ENCODE peak calls at places on chromosome 21, in ten cellular contexts. Z, E, W, P, K, V, I, H, J and T are unnamed samples.

GRCh38 chr21:38297193-38297592 is 40.4 kb downstream of the KCNJ15 start:
- DNase-seq in H (no peak), K (no peak), J (peak; percentile 58), I (peak; percentile 43), Z (no peak), E (no peak), V (no peak), W (no peak), P (no peak), T (no peak)

GRCh38 chr21:26769613-26770188 is 75.5 kb downstream of the ADAMTS1 start:
- DNase-seq in H (no peak), E (peak; percentile 23), V (no peak), I (peak; percentile 42), Z (no peak), J (peak; percentile 84), P (no peak), W (no peak), K (no peak), T (no peak)

GRCh38 chr21:17688912-17689874 is 76.5 kb upstream of the BTG3 start:
- DNase-seq in H (peak; percentile 85), K (peak; percentile 8), Z (peak; percentile 35), W (no peak), V (peak; percentile 15), E (peak; percentile 88), J (no peak), I (peak; percentile 68), P (no peak), T (peak; percentile 81)

GRCh38 chr21:14562959-14563358 is 16.8 kb upstream of the SAMSN1 start:
- DNase-seq in V (no peak), E (no peak), W (no peak), P (no peak), H (no peak), K (no peak), J (no peak), Z (no peak), I (no peak), T (no peak)

GRCh38 chr21:39137248-39138186 is 45.7 kb downstream of the PSMG1 start:
- DNase-seq in K (no peak), Z (no peak), J (peak; percentile 24), P (no peak), I (peak; percentile 31), V (no peak), W (no peak), H (peak; percentile 45), E (no peak), T (no peak)

GRCh38 chr21:36141513-36141925 is 6.6 kb downstream of the CBR3 start:
- DNase-seq in J (peak; percentile 85), V (peak; percentile 71), Z (peak; percentile 87), I (peak; percentile 99), P (peak; percentile 88), H (peak; percentile 60), K (peak; percentile 55), E (peak; percentile 95), W (no peak), T (peak; percentile 56)

GRCh38 chr21:34808569-34809204 is 139.9 kb downstream of the CLIC6 start:
- DNase-seq in W (no peak), E (no peak), K (no peak), P (no peak), H (no peak), Z (no peak), I (peak; percentile 90), J (peak; percentile 91), V (no peak), T (peak; percentile 63)

GRCh38 chr21:33539612-33540011 is 2.3 kb downstream of the GART start:
- DNase-seq in E (no peak), I (no peak), P (no peak), Z (no peak), W (no peak), V (no peak), K (no peak), J (peak; percentile 51), H (no peak), T (no peak)

GRCh38 chr21:45442276-45442675 is 37.3 kb downstream of the COL18A1 start:
- DNase-seq in J (no peak), K (no peak), E (no peak), P (no peak), Z (no peak), W (no peak), V (no peak), I (no peak), H (no peak), T (peak; percentile 53)